ENCODE peak calls at places on chromosomes 6 and 20, in ten cellular contexts. One of them, this sample, is unnamed.

GRCh38 chr20:13857304-13857703 is 72.5 kb downstream of the NDUFAF5 start:
- DNase-seq in T-helper 1 cell: no peak
- DNase-seq in mucosa of descending colon: no peak
- DNase-seq in activated CD4-positive, alpha-beta T cell treated with anti-CD3 and anti-CD28 coated beads, Interleukin-2, amount 10 ng/mL, durations not matched to agents 7 days and 5 days: no peak
- DNase-seq in progenitor cell of endocrine pancreas: no peak
- DNase-seq in AG20443: peak; percentile 25
- DNase-seq in germinal center: no peak
- DNase-seq in H7: no peak
- DNase-seq in GM12892: no peak
- DNase-seq in ELR: no peak
- DNase-seq in this sample: peak; percentile 20

GRCh38 chr6:129795261-129795660 is 65.9 kb downstream of the TMEM244 start:
- DNase-seq in T-helper 1 cell: no peak
- DNase-seq in mucosa of descending colon: no peak
- DNase-seq in activated CD4-positive, alpha-beta T cell treated with anti-CD3 and anti-CD28 coated beads, Interleukin-2, amount 10 ng/mL, durations not matched to agents 7 days and 5 days: no peak
- DNase-seq in progenitor cell of endocrine pancreas: no peak
- DNase-seq in AG20443: peak; percentile 20
- DNase-seq in germinal center: no peak
- DNase-seq in H7: no peak
- DNase-seq in GM12892: no peak
- DNase-seq in ELR: no peak
- DNase-seq in this sample: no peak

GRCh38 chr6:169165031-169165430 is 88.6 kb downstream of the THBS2 start:
- DNase-seq in T-helper 1 cell: no peak
- DNase-seq in mucosa of descending colon: no peak
- DNase-seq in activated CD4-positive, alpha-beta T cell treated with anti-CD3 and anti-CD28 coated beads, Interleukin-2, amount 10 ng/mL, durations not matched to agents 7 days and 5 days: no peak
- DNase-seq in progenitor cell of endocrine pancreas: no peak
- DNase-seq in AG20443: no peak
- DNase-seq in germinal center: no peak
- DNase-seq in H7: no peak
- DNase-seq in GM12892: no peak
- DNase-seq in ELR: no peak
- DNase-seq in this sample: no peak

GRCh38 chr6:108071736-108072276 is 2.7 kb downstream of the OSTM1 start:
- DNase-seq in T-helper 1 cell: no peak
- DNase-seq in mucosa of descending colon: no peak
- DNase-seq in activated CD4-positive, alpha-beta T cell treated with anti-CD3 and anti-CD28 coated beads, Interleukin-2, amount 10 ng/mL, durations not matched to agents 7 days and 5 days: no peak
- DNase-seq in progenitor cell of endocrine pancreas: no peak
- DNase-seq in AG20443: no peak
- DNase-seq in germinal center: no peak
- DNase-seq in H7: peak; percentile 70
- DNase-seq in GM12892: no peak
- DNase-seq in ELR: no peak
- DNase-seq in this sample: no peak

GRCh38 chr6:142902636-142903053 is 42.3 kb downstream of the HIVEP2 start:
- DNase-seq in T-helper 1 cell: peak; percentile 65
- DNase-seq in mucosa of descending colon: peak; percentile 65
- DNase-seq in activated CD4-positive, alpha-beta T cell treated with anti-CD3 and anti-CD28 coated beads, Interleukin-2, amount 10 ng/mL, durations not matched to agents 7 days and 5 days: peak; percentile 78
- DNase-seq in progenitor cell of endocrine pancreas: no peak
- DNase-seq in AG20443: peak; percentile 88
- DNase-seq in germinal center: no peak
- DNase-seq in H7: no peak
- DNase-seq in GM12892: no peak
- DNase-seq in ELR: peak; percentile 98
- DNase-seq in this sample: peak; percentile 93

GRCh38 chr20:21246143-21246542 is 57.0 kb upstream of the XRN2 start:
- DNase-seq in T-helper 1 cell: no peak
- DNase-seq in mucosa of descending colon: no peak
- DNase-seq in activated CD4-positive, alpha-beta T cell treated with anti-CD3 and anti-CD28 coated beads, Interleukin-2, amount 10 ng/mL, durations not matched to agents 7 days and 5 days: no peak
- DNase-seq in progenitor cell of endocrine pancreas: no peak
- DNase-seq in AG20443: no peak
- DNase-seq in germinal center: no peak
- DNase-seq in H7: no peak
- DNase-seq in GM12892: no peak
- DNase-seq in ELR: no peak
- DNase-seq in this sample: no peak

GRCh38 chr6:6362051-6362450 is 41.6 kb upstream of the F13A1 start:
- DNase-seq in T-helper 1 cell: no peak
- DNase-seq in mucosa of descending colon: no peak
- DNase-seq in activated CD4-positive, alpha-beta T cell treated with anti-CD3 and anti-CD28 coated beads, Interleukin-2, amount 10 ng/mL, durations not matched to agents 7 days and 5 days: no peak
- DNase-seq in progenitor cell of endocrine pancreas: no peak
- DNase-seq in AG20443: no peak
- DNase-seq in germinal center: no peak
- DNase-seq in H7: no peak
- DNase-seq in GM12892: no peak
- DNase-seq in ELR: no peak
- DNase-seq in this sample: peak; percentile 35

GRCh38 chr6:138691595-138692057 is 81.9 kb upstream of the CCDC28A start:
- DNase-seq in T-helper 1 cell: no peak
- DNase-seq in mucosa of descending colon: peak; percentile 7
- DNase-seq in activated CD4-positive, alpha-beta T cell treated with anti-CD3 and anti-CD28 coated beads, Interleukin-2, amount 10 ng/mL, durations not matched to agents 7 days and 5 days: no peak
- DNase-seq in progenitor cell of endocrine pancreas: no peak
- DNase-seq in AG20443: peak; percentile 60
- DNase-seq in germinal center: no peak
- DNase-seq in H7: peak; percentile 59
- DNase-seq in GM12892: no peak
- DNase-seq in ELR: peak; percentile 72
- DNase-seq in this sample: peak; percentile 57

GRCh38 chr20:45372646-45373352 is 5.3 kb downstream of the TP53TG5 start:
- DNase-seq in T-helper 1 cell: no peak
- DNase-seq in mucosa of descending colon: peak; percentile 37
- DNase-seq in activated CD4-positive, alpha-beta T cell treated with anti-CD3 and anti-CD28 coated beads, Interleukin-2, amount 10 ng/mL, durations not matched to agents 7 days and 5 days: no peak
- DNase-seq in progenitor cell of endocrine pancreas: no peak
- DNase-seq in AG20443: peak; percentile 50
- DNase-seq in germinal center: no peak
- DNase-seq in H7: peak; percentile 82
- DNase-seq in GM12892: no peak
- DNase-seq in ELR: no peak
- DNase-seq in this sample: peak; percentile 22

GRCh38 chr6:122116105-122116504 is 283.3 kb upstream of the HSF2 start:
- DNase-seq in T-helper 1 cell: no peak
- DNase-seq in mucosa of descending colon: no peak
- DNase-seq in activated CD4-positive, alpha-beta T cell treated with anti-CD3 and anti-CD28 coated beads, Interleukin-2, amount 10 ng/mL, durations not matched to agents 7 days and 5 days: no peak
- DNase-seq in progenitor cell of endocrine pancreas: no peak
- DNase-seq in AG20443: no peak
- DNase-seq in germinal center: no peak
- DNase-seq in H7: no peak
- DNase-seq in GM12892: no peak
- DNase-seq in ELR: no peak
- DNase-seq in this sample: no peak

GRCh38 chr6:158115508-158115907 is 52.6 kb downstream of the SERAC1 start:
- DNase-seq in T-helper 1 cell: no peak
- DNase-seq in mucosa of descending colon: no peak
- DNase-seq in activated CD4-positive, alpha-beta T cell treated with anti-CD3 and anti-CD28 coated beads, Interleukin-2, amount 10 ng/mL, durations not matched to agents 7 days and 5 days: no peak
- DNase-seq in progenitor cell of endocrine pancreas: no peak
- DNase-seq in AG20443: no peak
- DNase-seq in germinal center: no peak
- DNase-seq in H7: peak; percentile 4
- DNase-seq in GM12892: no peak
- DNase-seq in ELR: no peak
- DNase-seq in this sample: no peak

GRCh38 chr6:138726066-138727060 is 47.2 kb upstream of the CCDC28A start:
- DNase-seq in T-helper 1 cell: no peak
- DNase-seq in mucosa of descending colon: no peak
- DNase-seq in activated CD4-positive, alpha-beta T cell treated with anti-CD3 and anti-CD28 coated beads, Interleukin-2, amount 10 ng/mL, durations not matched to agents 7 days and 5 days: no peak
- DNase-seq in progenitor cell of endocrine pancreas: no peak
- DNase-seq in AG20443: no peak
- DNase-seq in germinal center: no peak
- DNase-seq in H7: no peak
- DNase-seq in GM12892: no peak
- DNase-seq in ELR: no peak
- DNase-seq in this sample: no peak

GRCh38 chr6:10278786-10279185 is 136.1 kb downstream of the TFAP2A start:
- DNase-seq in T-helper 1 cell: no peak
- DNase-seq in mucosa of descending colon: no peak
- DNase-seq in activated CD4-positive, alpha-beta T cell treated with anti-CD3 and anti-CD28 coated beads, Interleukin-2, amount 10 ng/mL, durations not matched to agents 7 days and 5 days: no peak
- DNase-seq in progenitor cell of endocrine pancreas: no peak
- DNase-seq in AG20443: no peak
- DNase-seq in germinal center: no peak
- DNase-seq in H7: no peak
- DNase-seq in GM12892: no peak
- DNase-seq in ELR: no peak
- DNase-seq in this sample: no peak